ENCODE peak calls at places on chromosomes 7 and 10, in seven cellular contexts. J is transverse colon, B is hepatocyte, F is Peyer's patch, Q is aorta, N is heart right ventricle, R is GM23248. T is an unnamed sample. For H3K36me3 and H3K27me3, the result is how much of the 10 kb centered on the place peaks cover.

GRCh38 chr10:60573342-60573741 is 183.7 kb upstream of the ANK3 start:
- DNase-seq in J (no peak), B (no peak), F (no peak), Q (no peak), N (no peak), R (peak), T (no peak)

GRCh38 chr10:6610647-6611046 is 30.6 kb upstream of the PRKCQ start:
- DNase-seq in J (no peak), B (no peak), F (no peak), Q (no peak), N (no peak), R (no peak), T (no peak)

GRCh38 chr10:118592675-118593330 is 2.6 kb downstream of the PRLHR start:
- DNase-seq in J (no peak), B (no peak), F (no peak), Q (no peak), N (no peak), R (no peak), T (no peak)

GRCh38 chr10:1050145-1050544 is 1.2 kb upstream of the IDI1 start:
- DNase-seq in J (no peak), B (peak), F (no peak), Q (no peak), N (no peak), R (peak), T (no peak)

GRCh38 chr7:33261585-33261984 is 132.2 kb downstream of the BBS9 start:
- DNase-seq in J (no peak), B (no peak), F (no peak), Q (no peak), N (no peak), R (peak), T (peak)

GRCh38 chr10:83765711-83766110 is 373.6 kb upstream of the GHITM start:
- DNase-seq in J (no peak), B (no peak), F (no peak), Q (no peak), N (no peak), R (no peak), T (no peak)

GRCh38 chr7:26398436-26399308 is 107.0 kb downstream of the SNX10 start:
- DNase-seq in J (peak), B (peak), F (peak), Q (peak), N (peak), R (peak), T (peak)

GRCh38 chr7:122018032-122018431 is 126.0 kb downstream of the AASS start:
- DNase-seq in J (no peak), B (no peak), F (no peak), Q (no peak), N (no peak), R (no peak), T (no peak)

GRCh38 chr7:22356855-22357310 is at the start of gene RAPGEF5:
- DNase-seq in J (peak), B (peak), F (peak), Q (no peak), N (no peak), R (peak), T (peak)

GRCh38 chr7:89607797-89608196 is 546.5 kb upstream of the STEAP1 start:
- DNase-seq in J (no peak), B (no peak), F (no peak), Q (no peak), N (no peak), R (no peak), T (peak)

GRCh38 chr10:97222346-97222961 is 36.7 kb upstream of the SLIT1 start:
- DNase-seq in J (no peak), B (peak), F (no peak), Q (no peak), N (no peak), R (no peak), T (no peak)

GRCh38 chr10:26779176-26779860 is 81.4 kb downstream of the ABI1 start:
- DNase-seq in J (peak), B (peak), F (no peak), Q (no peak), N (no peak), R (no peak), T (no peak)

GRCh38 chr7:17041324-17041723 is 159.5 kb upstream of the AGR3 start:
- DNase-seq in J (no peak), B (no peak), F (no peak), Q (no peak), N (peak), R (peak), T (no peak)

GRCh38 chr10:61967298-61967697 is 65.8 kb downstream of the ARID5B start:
- DNase-seq in J (no peak), B (no peak), F (no peak), Q (no peak), N (no peak), R (no peak), T (no peak)

GRCh38 chr7:129792721-129793120 is 160.0 kb downstream of the UBE2H start:
- DNase-seq in J (no peak), B (no peak), F (no peak), Q (no peak), N (no peak), R (no peak), T (no peak)

GRCh38 chr7:25515876-25516275 is 287.6 kb upstream of the NPVF start:
- DNase-seq in J (no peak), B (no peak), F (no peak), Q (no peak), N (no peak), R (peak), T (peak)

GRCh38 chr7:148242271-148242801 is 348.2 kb upstream of the C7orf33 start:
- DNase-seq in J (peak), B (peak), F (peak), Q (no peak), N (peak), R (peak), T (peak)

GRCh38 chr7:67916571-67916970 is 919.9 kb downstream of the TYW1 start:
- DNase-seq in J (no peak), B (no peak), F (no peak), Q (no peak), N (no peak), R (no peak), T (no peak)

GRCh38 chr10:105398202-105398601 is 757.1 kb downstream of the SORCS3 start:
- DNase-seq in J (no peak), B (no peak), F (no peak), Q (no peak), N (peak), R (no peak), T (no peak)

GRCh38 chr7:55271069-55271468 is 94.1 kb upstream of the LANCL2 start:
- DNase-seq in J (no peak), B (no peak), F (no peak), Q (no peak), N (no peak), R (peak), T (no peak)

GRCh38 chr7:20783716-20784310 is 2.9 kb downstream of the SP8 start:
- DNase-seq in J (no peak), B (peak), F (no peak), Q (peak), N (no peak), R (peak), T (peak)

GRCh38 chr10:49089789-49090595 is 25.3 kb downstream of the VSTM4 start:
- DNase-seq in J (no peak), B (no peak), F (no peak), Q (no peak), N (no peak), R (peak), T (no peak)

DNA sequence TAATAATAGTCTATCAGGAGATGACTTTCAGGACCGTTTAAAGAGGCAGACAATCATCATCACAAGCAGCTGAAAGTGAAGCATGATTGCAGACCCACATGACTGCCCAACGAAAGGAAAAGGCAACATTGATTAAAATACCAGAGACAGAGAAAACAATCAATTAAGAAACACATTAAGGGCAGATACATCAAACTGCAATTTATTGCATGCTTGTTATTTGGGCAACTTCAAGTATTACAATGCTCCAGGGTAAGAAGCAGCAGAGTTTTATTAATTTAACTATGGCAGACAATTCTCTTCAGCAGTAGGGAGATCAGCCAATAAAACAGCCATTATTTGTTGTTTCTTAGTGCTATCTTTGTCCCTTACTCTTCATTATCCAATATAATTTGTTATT is 367.7 kb upstream of the HPS1 start:
- DNase-seq in J (no peak), B (no peak), F (no peak), Q (no peak), N (no peak), R (no peak), T (no peak)
- H3K4me3 ChIP-seq in J (no peak), B (no peak), F (no peak), Q (no peak), N (no peak), R (no peak), T (no peak)

DNA sequence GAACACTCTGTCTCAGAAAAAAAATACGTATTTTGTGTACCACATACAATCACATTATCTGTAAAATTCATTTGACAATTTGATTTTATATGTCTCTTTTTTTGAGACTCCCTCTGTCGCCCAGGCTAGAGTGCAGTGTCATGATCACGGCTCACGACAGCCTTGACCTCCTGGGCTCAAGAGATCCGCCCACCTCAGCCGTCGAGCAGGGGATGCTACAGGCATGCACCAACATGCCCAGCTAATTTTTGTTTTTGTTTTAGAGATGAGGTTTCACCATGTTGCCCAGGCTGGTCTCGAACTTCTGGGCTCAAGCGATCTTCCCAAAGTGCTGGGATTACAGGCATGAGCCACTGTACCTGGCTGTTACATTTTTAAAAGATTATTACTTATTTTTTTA is 11.6 kb upstream of the BAZ1B start:
- DNase-seq in J (no peak), B (no peak), F (no peak), Q (no peak), N (no peak), R (no peak), T (no peak)
- H3K36me3 ChIP-seq in J (under half), B (under half), F (under half), Q (under half), N (half or more), R (under half), T (under half)

GRCh38 chr10:100805543-100806355 is 60.4 kb downstream of the PAX2 start:
- DNase-seq in J (no peak), B (no peak), F (no peak), Q (no peak), N (no peak), R (no peak), T (no peak)
- H3K27me3 ChIP-seq in J (half or more), B (half or more), F (under half), Q (under half), N (half or more), R (half or more), T (under half)

GRCh38 chr10:11824376-11824775 is 1.2 kb downstream of the PROSER2 start:
- DNase-seq in J (no peak), B (no peak), F (no peak), Q (no peak), N (no peak), R (peak), T (no peak)
- H3K4me3 ChIP-seq in J (peak), B (peak), F (no peak), Q (peak), N (peak), R (peak), T (peak)

GRCh38 chr10:13672505-13672904 is 85.7 kb downstream of the PRPF18 start:
- DNase-seq in J (no peak), B (no peak), F (peak), Q (no peak), N (no peak), R (no peak), T (no peak)

GRCh38 chr10:13674645-13675588 is 88.2 kb downstream of the PRPF18 start:
- DNase-seq in J (no peak), B (no peak), F (no peak), Q (no peak), N (peak), R (no peak), T (no peak)

GRCh38 chr10:13670311-13670710 is 83.5 kb downstream of the PRPF18 start:
- DNase-seq in J (no peak), B (no peak), F (peak), Q (no peak), N (peak), R (no peak), T (no peak)

GRCh38 chr10:13671874-13672273 is 85.1 kb downstream of the PRPF18 start:
- DNase-seq in J (no peak), B (no peak), F (peak), Q (no peak), N (no peak), R (no peak), T (no peak)

GRCh38 chr10:13673165-13673564 is 86.4 kb downstream of the PRPF18 start:
- DNase-seq in J (no peak), B (no peak), F (peak), Q (no peak), N (no peak), R (no peak), T (no peak)
- H3K36me3 ChIP-seq in J (under half), B (under half), F (under half), Q (under half), N (half or more), R (under half), T (under half)

DNA sequence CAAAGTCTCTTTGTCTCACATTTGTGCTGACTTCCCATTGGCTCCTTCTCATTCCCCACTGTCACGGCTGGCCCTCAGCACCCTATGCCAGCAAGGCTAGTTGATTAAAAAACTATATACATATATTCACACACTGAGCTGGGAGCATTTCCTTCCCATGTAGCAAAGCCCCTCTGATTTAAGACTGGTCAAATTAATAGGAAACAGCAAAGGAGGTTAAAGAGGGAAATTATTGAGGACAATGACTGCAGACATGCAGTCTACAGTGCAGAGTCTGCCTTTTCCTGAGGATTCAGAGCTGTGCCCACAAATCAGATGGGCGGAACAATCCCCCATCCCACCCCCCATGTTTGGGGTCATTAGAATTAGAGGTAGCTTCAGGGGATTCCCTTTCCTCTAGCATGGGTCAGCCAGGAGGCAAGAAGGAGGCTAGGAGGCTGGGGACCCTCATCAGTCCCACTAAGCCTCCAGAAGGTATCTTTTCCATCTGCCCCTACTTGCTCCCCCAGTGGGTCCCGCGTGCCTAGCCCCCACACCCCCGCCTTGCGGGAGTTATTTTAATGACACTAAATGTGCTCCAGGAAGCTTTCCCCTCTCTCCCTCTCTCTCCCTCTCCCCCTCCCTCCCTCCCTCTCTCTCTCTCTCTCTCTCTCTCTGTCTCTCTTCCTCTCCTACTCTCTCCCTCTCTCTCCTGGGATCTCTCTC is 9.8 kb upstream of the DLX6 start:
- DNase-seq in J (no peak), B (no peak), F (no peak), Q (no peak), N (no peak), R (no peak), T (no peak)
- H3K27me3 ChIP-seq in J (half or more), B (half or more), F (under half), Q (under half), N (half or more), R (half or more), T (under half)

GRCh38 chr7:76358053-76358477 is 726 bp downstream of the YWHAG start:
- DNase-seq in J (peak), B (peak), F (peak), Q (peak), N (peak), R (peak), T (peak)
- H3K4me3 ChIP-seq in J (peak), B (peak), F (peak), Q (peak), N (peak), R (peak), T (peak)

T was measured in MG63.